ENCODE peak calls at places on chromosomes 7 and 10, in six cellular contexts. F is NCI-H345; A is activated CD8-positive, alpha-beta memory T cell treated with anti-CD3 and anti-CD28 coated beads, Interleukin-2, amount 50 U/mL, for 4 hours; C is H54; I is foreskin fibroblast; V is ACHN. G is an unnamed sample.

GRCh38 chr7:28410628-28411578 is 1.4 kb upstream of the CREB5 start:
- DNase-seq in F (no peak), A (peak), C (no peak), I (peak), V (peak), G (no peak)

GRCh38 chr10:120318862-120319261 is 138.2 kb upstream of the PLPP4 start:
- DNase-seq in A (no peak), C (no peak), F (no peak), I (no peak), V (no peak), G (no peak)

GRCh38 chr7:149715476-149715875 is 57.9 kb downstream of the ZNF467 start:
- DNase-seq in A (no peak), I (peak), V (no peak), C (no peak), F (no peak), G (no peak)

GRCh38 chr7:151255390-151255789 is 6.9 kb upstream of the SMARCD3 start:
- DNase-seq in A (no peak), I (no peak), V (no peak), C (no peak), F (no peak), G (no peak)

GRCh38 chr7:76149847-76150691 is 51.6 kb upstream of the SRRM3 start:
- DNase-seq in F (peak), A (no peak), I (no peak), V (no peak), C (no peak), G (no peak)

GRCh38 chr7:140810830-140811556 is 113.7 kb downstream of the BRAF start:
- DNase-seq in C (peak), V (peak), A (peak), I (peak), F (peak), G (peak)

GRCh38 chr7:69871213-69871885 is 273.1 kb downstream of the AUTS2 start:
- DNase-seq in C (peak), A (no peak), V (peak), F (no peak), I (peak), G (no peak)

GRCh38 chr7:26588511-26588910 is 275.9 kb downstream of the SKAP2 start:
- DNase-seq in A (no peak), V (no peak), F (peak), C (no peak), I (no peak), G (no peak)

GRCh38 chr10:128210215-128211063 is 84.2 kb upstream of the MKI67 start:
- DNase-seq in C (no peak), V (peak), I (peak), A (peak), F (peak), G (peak)

GRCh38 chr10:93873427-93874115 is 20.2 kb upstream of the SLC35G1 start:
- DNase-seq in V (peak), C (no peak), A (no peak), F (no peak), I (peak), G (no peak)

GRCh38 chr10:69014171-69014570 is 25.6 kb downstream of the KIFBP start:
- DNase-seq in C (no peak), A (no peak), I (no peak), F (no peak), V (no peak), G (no peak)

GRCh38 chr7:22722596-22722995 is 4.4 kb upstream of the IL6 start:
- DNase-seq in I (no peak), F (no peak), A (no peak), C (no peak), V (no peak), G (no peak)

GRCh38 chr7:115357213-115357999 is 435.5 kb downstream of the MDFIC start:
- DNase-seq in V (no peak), C (no peak), A (no peak), F (peak), I (peak), G (no peak)

GRCh38 chr7:753190-753589 is 26.1 kb upstream of the PRKAR1B start:
- DNase-seq in V (no peak), F (no peak), A (no peak), I (no peak), C (no peak), G (no peak)

GRCh38 chr10:104293021-104293420 is 24.0 kb downstream of the GSTO2 start:
- DNase-seq in F (no peak), A (no peak), I (peak), V (no peak), C (no peak), G (no peak)

GRCh38 chr7:95549818-95550529 is 46.3 kb downstream of the PDK4 start:
- DNase-seq in A (no peak), V (peak), C (peak), F (peak), I (peak), G (no peak)

GRCh38 chr7:138565071-138565450 is 105.0 kb downstream of the TRIM24 start:
- DNase-seq in C (no peak), V (no peak), A (no peak), F (no peak), I (no peak), G (no peak)

GRCh38 chr10:79019961-79020491 is 48.7 kb upstream of the ZMIZ1 start:
- DNase-seq in I (peak), C (no peak), F (no peak), V (no peak), A (no peak), G (no peak)

GRCh38 chr7:41809487-41810257 is 106.8 kb upstream of the INHBA start:
- DNase-seq in I (peak), F (no peak), V (no peak), C (no peak), A (no peak), G (no peak)

GRCh38 chr7:8480466-8480865 is 47.1 kb downstream of the NXPH1 start:
- DNase-seq in I (no peak), V (no peak), F (no peak), A (no peak), C (no peak), G (no peak)

GRCh38 chr7:9149499-9150082 is 716.2 kb downstream of the NXPH1 start:
- DNase-seq in A (no peak), F (no peak), I (no peak), V (peak), C (no peak), G (no peak)

GRCh38 chr10:16777473-16778370 is 39.5 kb downstream of the RSU1 start:
- DNase-seq in C (peak), F (peak), I (peak), V (peak), A (no peak), G (no peak)

GRCh38 chr7:17832820-17833219 is 107.5 kb downstream of the SNX13 start:
- DNase-seq in A (no peak), I (no peak), V (no peak), C (no peak), F (no peak), G (no peak)

GRCh38 chr10:132805599-132805998 is 19.7 kb upstream of the NKX6-2 start:
- DNase-seq in I (no peak), V (no peak), A (no peak), F (no peak), C (no peak), G (no peak)

GRCh38 chr10:11450427-11450826 is 161.0 kb downstream of the USP6NL start:
- DNase-seq in V (no peak), C (no peak), F (no peak), I (no peak), A (no peak), G (no peak)

GRCh38 chr10:88991161-88991899 is 732 bp downstream of the FAS start:
- DNase-seq in V (peak), C (peak), I (peak), F (peak), A (peak), G (peak)

GRCh38 chr7:4833691-4834600 is 27.9 kb downstream of the PAPOLB start:
- DNase-seq in I (no peak), F (no peak), V (no peak), A (no peak), C (no peak), G (no peak)